ENCODE peak calls at places on chromosomes 3 and 15, in ten cellular contexts. E is CD8-positive, alpha-beta memory T cell; O is HepG2; A is endodermal cell; R is A549; P is Peyer's patch; H is psoas muscle; B is mammary epithelial cell; X is spleen; D is ovary. C is an unnamed sample.

GRCh38 chr3:73561494-73561893 is 63.2 kb downstream of the PDZRN3 start:
- DNase-seq in P (no peak), D (peak; percentile 36), O (no peak), B (no peak), A (no peak), X (no peak), H (no peak), E (no peak), R (no peak), C (no peak)

GRCh38 chr3:128318275-128318920 is 148.3 kb downstream of the DNAJB8 start:
- DNase-seq in E (no peak), D (no peak), P (no peak), R (no peak), H (no peak), X (no peak), O (no peak), B (no peak), A (peak; percentile 49), C (no peak)

GRCh38 chr15:60179786-60180391 is 175.8 kb downstream of the FOXB1 start:
- DNase-seq in E (no peak), B (peak; percentile 32), D (no peak), R (peak; percentile 60), H (no peak), A (peak; percentile 53), P (no peak), X (no peak), O (peak; percentile 25), C (no peak)

GRCh38 chr15:47675735-47676134 is 41.6 kb upstream of the SEMA6D start:
- DNase-seq in D (no peak), H (no peak), X (no peak), E (no peak), B (no peak), O (no peak), R (no peak), P (no peak), A (peak; percentile 71), C (no peak)

GRCh38 chr15:25784876-25785642 is 78.1 kb downstream of the ATP10A start:
- DNase-seq in D (no peak), P (no peak), E (no peak), A (no peak), O (no peak), X (no peak), H (no peak), B (no peak), R (no peak), C (no peak)

GRCh38 chr3:140316895-140317400 is 360.9 kb upstream of the TRIM42 start:
- DNase-seq in D (no peak), H (no peak), A (no peak), P (no peak), B (peak; percentile 56), R (no peak), E (no peak), X (no peak), O (no peak), C (no peak)

GRCh38 chr3:15631426-15632211 is 30.1 kb downstream of the BTD start:
- DNase-seq in A (no peak), D (no peak), E (no peak), R (no peak), O (no peak), B (no peak), H (no peak), X (no peak), P (no peak), C (no peak)

GRCh38 chr3:130828931-130829574 is 64.8 kb upstream of the ATP2C1 start:
- DNase-seq in D (no peak), H (no peak), O (no peak), P (no peak), R (no peak), A (no peak), E (no peak), X (no peak), B (no peak), C (no peak)

GRCh38 chr3:124878561-124879394 is 8.4 kb downstream of the ITGB5 start:
- DNase-seq in P (peak; percentile 53), R (peak; percentile 98), O (peak; percentile 93), H (peak; percentile 53), B (peak; percentile 94), X (no peak), D (peak; percentile 43), A (peak; percentile 39), E (no peak), C (peak; percentile 89)

GRCh38 chr3:184337315-184337714 is at the start of gene FAM131A:
- DNase-seq in A (no peak), H (peak; percentile 66), X (no peak), R (no peak), E (no peak), B (no peak), P (no peak), O (no peak), D (peak; percentile 83), C (peak; percentile 69)

GRCh38 chr3:140595295-140595694 is 82.6 kb upstream of the TRIM42 start:
- DNase-seq in R (no peak), A (no peak), H (no peak), E (no peak), P (no peak), X (no peak), O (no peak), D (no peak), B (peak; percentile 57), C (no peak)

GRCh38 chr3:72579191-72579580 is 269.1 kb downstream of the SHQ1 start:
- DNase-seq in D (no peak), H (no peak), O (no peak), A (no peak), B (no peak), E (no peak), R (no peak), X (no peak), P (no peak), C (no peak)

GRCh38 chr3:114675104-114675503 is 381.3 kb downstream of the TIGIT start:
- DNase-seq in B (no peak), E (no peak), O (no peak), X (no peak), A (no peak), D (no peak), H (no peak), P (no peak), R (no peak), C (no peak)

GRCh38 chr15:95017950-95018349 is 786.6 kb downstream of the MCTP2 start:
- DNase-seq in E (no peak), H (peak; percentile 27), A (peak; percentile 92), D (peak; percentile 37), R (no peak), O (no peak), B (peak; percentile 13), X (peak; percentile 85), P (no peak), C (no peak)

GRCh38 chr3:158097571-158098553 is 8.4 kb downstream of the SHOX2 start:
- DNase-seq in E (peak; percentile 56), P (peak; percentile 87), X (peak; percentile 92), H (peak; percentile 23), R (peak; percentile 90), B (peak; percentile 80), O (peak; percentile 76), A (peak; percentile 97), D (no peak), C (peak; percentile 63)

GRCh38 chr3:52001443-52001974 is 5.8 kb upstream of the RPL29 start:
- DNase-seq in H (peak; percentile 77), D (peak; percentile 82), B (peak; percentile 49), P (peak; percentile 84), A (peak; percentile 99), X (peak; percentile 94), O (peak; percentile 78), E (peak; percentile 80), R (peak; percentile 64), C (no peak)

GRCh38 chr15:70614221-70614620 is 149.1 kb downstream of the UACA start:
- DNase-seq in X (no peak), H (no peak), A (no peak), E (no peak), B (no peak), R (no peak), O (no peak), D (no peak), P (no peak), C (no peak)

GRCh38 chr15:32993285-32993684 is 201.2 kb downstream of the FMN1 start:
- DNase-seq in B (no peak), P (no peak), E (no peak), D (no peak), X (no peak), O (no peak), H (no peak), A (no peak), R (peak; percentile 40), C (no peak)

DNA sequence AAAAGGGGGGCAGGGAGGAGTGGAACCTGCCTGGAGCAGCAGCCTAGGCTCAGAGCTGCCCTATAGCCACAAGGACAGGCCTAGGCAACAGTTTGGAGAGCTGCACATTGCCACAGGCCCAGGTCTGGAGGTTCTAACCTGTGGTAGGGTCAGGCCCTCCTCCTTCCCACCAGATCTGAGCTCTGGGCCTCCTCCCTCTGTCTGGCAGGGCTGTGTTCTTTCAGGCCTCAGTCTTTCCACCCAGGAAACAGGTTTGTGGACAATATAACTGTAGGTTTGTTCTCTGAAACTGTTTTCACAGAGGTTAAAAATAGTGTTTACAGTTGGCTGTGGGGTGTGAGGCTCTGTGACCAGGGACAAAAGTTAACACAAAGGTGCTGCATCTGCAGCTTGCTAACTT is 9.0 kb upstream of the CAMKV start:
- DNase-seq in X (no peak), E (no peak), A (no peak), D (no peak), H (no peak), P (no peak), B (no peak), R (no peak), O (no peak), C (no peak)
- H3K4me1 ChIP-seq in X (no peaks in the 10 kb centered on the region), E (no peaks in the 10 kb centered on the region), A (peaks cover 10% of the 10 kb centered on the region), D (no peaks in the 10 kb centered on the region), H (peaks cover 18% of the 10 kb centered on the region), P (peaks cover 23% of the 10 kb centered on the region), B (no peaks in the 10 kb centered on the region), R (no peaks in the 10 kb centered on the region), O (peaks cover 49% of the 10 kb centered on the region), C (no peaks in the 10 kb centered on the region)

DNA sequence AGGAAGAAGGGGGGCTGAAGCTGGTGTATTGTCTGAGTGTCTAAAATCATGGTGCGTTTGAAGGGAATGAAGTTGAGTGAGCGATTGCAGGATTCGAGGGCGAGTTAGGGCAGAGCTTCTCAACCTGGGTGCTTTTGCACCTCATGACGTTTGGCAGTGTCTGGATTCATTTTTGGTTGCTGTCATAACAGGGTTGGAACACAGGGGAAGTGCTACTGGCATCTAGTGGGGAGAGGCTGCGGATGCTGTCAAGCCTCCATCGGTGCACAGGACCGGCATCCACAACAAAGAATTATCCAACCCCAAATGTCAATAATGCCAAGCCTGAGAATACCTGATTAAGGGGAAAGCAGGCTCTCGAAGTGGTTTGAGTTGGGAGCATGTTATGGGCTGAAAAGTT is 120.0 kb downstream of the SLCO3A1 start:
- DNase-seq in H (no peak), R (no peak), A (no peak), O (no peak), B (peak; percentile 82), E (no peak), P (no peak), X (no peak), D (no peak), C (no peak)
- H3K4me3 ChIP-seq in H (no peak overlapping the region), R (no peak overlapping the region), A (no peak overlapping the region), O (no peak overlapping the region), B (no peak overlapping the region), E (no peak overlapping the region), P (no peak overlapping the region), X (no peak overlapping the region), D (no peak overlapping the region), C (no peak overlapping the region)

GRCh38 chr3:66021731-66022131 is 17.0 kb downstream of the MAGI1 start:
- DNase-seq in E (no peak), X (no peak), A (peak; percentile 55), O (no peak), B (peak; percentile 77), H (no peak), D (no peak), P (no peak), R (peak; percentile 18), C (no peak)
- H3K4me1 ChIP-seq in E (no peaks in the 10 kb centered on the region), X (no peaks in the 10 kb centered on the region), A (peaks cover 5% of the 10 kb centered on the region), O (peaks cover 27% of the 10 kb centered on the region), B (peaks cover 28% of the 10 kb centered on the region), H (peaks cover 11% of the 10 kb centered on the region), D (no peaks in the 10 kb centered on the region), P (peaks cover 9% of the 10 kb centered on the region), R (peaks cover 16% of the 10 kb centered on the region), C (peaks cover 3% of the 10 kb centered on the region)

GRCh38 chr3:194184265-194184751 is 48.4 kb downstream of the HES1 start:
- DNase-seq in B (no peak), D (no peak), R (no peak), A (no peak), E (no peak), X (no peak), H (no peak), P (no peak), O (no peak), C (no peak)
- H3K4me3 ChIP-seq in B (no peak overlapping the region), D (no peak overlapping the region), R (no peak overlapping the region), A (peak overlapping the region; percentile 12), E (no peak overlapping the region), X (no peak overlapping the region), H (no peak overlapping the region), P (no peak overlapping the region), O (no peak overlapping the region), C (no peak overlapping the region)

C was measured in ascending aorta.